ENCODE peak calls at places on chromosomes 1 and 21, in nine cellular contexts. U is stimulated activated CD8-positive, alpha-beta memory T cell treated with anti-CD3 and anti-CD28 coated beads, Interleukin-2, amount 100 ng/mL, for 1 hour; T is NCI-H1417; R is activated T-cell treated with anti-CD3 and anti-CD28 coated beads for 24 hours; B is NCI-H1105; G is posterior cingulate gyrus; H is Calu3; A is HFFc6; D is heart right ventricle. I is an unnamed sample.

GRCh38 chr1:32074841-32075240 is 2.1 kb downstream of the TMEM39B start:
- DNase-seq in U (no peak), T (no peak), R (no peak), B (no peak), G (no peak), H (no peak), A (no peak), D (no peak), I (no peak)

GRCh38 chr1:224183591-224184312 is 712 bp downstream of the DEGS1 start:
- DNase-seq in U (no peak), T (peak), R (peak), B (peak), G (peak), H (peak), A (peak), D (peak), I (peak)

GRCh38 chr1:99544328-99544727 is 101.6 kb upstream of the PALMD start:
- DNase-seq in U (no peak), T (no peak), R (no peak), B (peak), G (no peak), H (no peak), A (no peak), D (no peak), I (no peak)

GRCh38 chr1:19505694-19506457 is 20.5 kb upstream of the CAPZB start:
- DNase-seq in U (no peak), T (no peak), R (no peak), B (no peak), G (no peak), H (no peak), A (no peak), D (peak), I (peak)

GRCh38 chr21:42144679-42145568 is 73.8 kb downstream of the UMODL1 start:
- DNase-seq in U (no peak), T (no peak), R (no peak), B (no peak), G (no peak), H (no peak), A (no peak), D (no peak), I (peak)

GRCh38 chr1:46150085-46150484 is 17.7 kb upstream of the PIK3R3 start:
- DNase-seq in U (no peak), T (no peak), R (no peak), B (no peak), G (no peak), H (no peak), A (no peak), D (no peak), I (no peak)

GRCh38 chr1:220819627-220820026 is 32.9 kb downstream of the MTARC1 start:
- DNase-seq in U (no peak), T (no peak), R (no peak), B (no peak), G (no peak), H (no peak), A (no peak), D (no peak), I (no peak)

GRCh38 chr1:56506314-56506743 is 73.0 kb downstream of the PLPP3 start:
- DNase-seq in U (no peak), T (no peak), R (no peak), B (no peak), G (no peak), H (no peak), A (no peak), D (no peak), I (no peak)

GRCh38 chr1:86942034-86942433 is 27.6 kb downstream of the HS2ST1 start:
- DNase-seq in U (no peak), T (no peak), R (no peak), B (no peak), G (no peak), H (no peak), A (no peak), D (no peak), I (no peak)

GRCh38 chr1:153248480-153248879 is 11.0 kb upstream of the LORICRIN start:
- DNase-seq in U (no peak), T (no peak), R (no peak), B (no peak), G (no peak), H (no peak), A (no peak), D (no peak), I (no peak)

GRCh38 chr1:116325922-116326321 is 47.1 kb upstream of the ATP1A1 start:
- DNase-seq in U (no peak), T (no peak), R (no peak), B (no peak), G (no peak), H (no peak), A (no peak), D (no peak), I (no peak)

GRCh38 chr1:108017698-108018097 is 52.7 kb upstream of the VAV3 start:
- DNase-seq in U (no peak), T (no peak), R (no peak), B (no peak), G (no peak), H (no peak), A (no peak), D (no peak), I (no peak)

GRCh38 chr1:38044224-38045215 is 2.1 kb downstream of the POU3F1 start:
- DNase-seq in U (no peak), T (no peak), R (no peak), B (no peak), G (no peak), H (no peak), A (no peak), D (no peak), I (no peak)

GRCh38 chr1:171716620-171717019 is 25.2 kb downstream of the VAMP4 start:
- DNase-seq in U (no peak), T (no peak), R (no peak), B (no peak), G (no peak), H (peak), A (no peak), D (no peak), I (no peak)

GRCh38 chr1:17875882-17876280 is 120.7 kb downstream of the ACTL8 start:
- DNase-seq in U (no peak), T (no peak), R (no peak), B (no peak), G (no peak), H (no peak), A (peak), D (peak), I (no peak)

GRCh38 chr1:245079021-245079609 is 75.7 kb upstream of the KIF26B start:
- DNase-seq in U (no peak), T (no peak), R (no peak), B (no peak), G (no peak), H (peak), A (peak), D (no peak), I (peak)

GRCh38 chr1:26791138-26791537 is 3.4 kb downstream of the PIGV start:
- DNase-seq in U (no peak), T (no peak), R (no peak), B (no peak), G (no peak), H (no peak), A (no peak), D (peak), I (no peak)

GRCh38 chr1:227370463-227371254 is 52.4 kb upstream of the CDC42BPA start:
- DNase-seq in U (no peak), T (no peak), R (no peak), B (no peak), G (no peak), H (no peak), A (no peak), D (no peak), I (no peak)

GRCh38 chr1:119987112-119987511 is 82.3 kb downstream of the NOTCH2 start:
- DNase-seq in U (no peak), T (no peak), R (no peak), B (no peak), G (no peak), H (no peak), A (peak), D (no peak), I (no peak)

GRCh38 chr1:35202048-35202719 is 9.2 kb upstream of the SFPQ start:
- DNase-seq in U (peak), T (peak), R (peak), B (peak), G (peak), H (peak), A (peak), D (peak), I (peak)

GRCh38 chr21:45950740-45951515 is 30.6 kb upstream of the COL6A1 start:
- DNase-seq in U (no peak), T (no peak), R (no peak), B (peak), G (peak), H (peak), A (no peak), D (peak), I (no peak)

GRCh38 chr21:45594721-45595489 is 48.6 kb upstream of the PCBP3 start:
- DNase-seq in U (no peak), T (no peak), R (no peak), B (no peak), G (no peak), H (no peak), A (no peak), D (no peak), I (no peak)

GRCh38 chr1:96329121-96329520 is 392.5 kb upstream of the PTBP2 start:
- DNase-seq in U (no peak), T (no peak), R (no peak), B (no peak), G (no peak), H (no peak), A (no peak), D (no peak), I (no peak)

GRCh38 chr1:178723541-178723940 is 1.5 kb upstream of the RALGPS2 start:
- DNase-seq in U (no peak), T (no peak), R (no peak), B (no peak), G (no peak), H (no peak), A (no peak), D (no peak), I (no peak)

GRCh38 chr1:22814176-22815042 is 103.8 kb downstream of the EPHB2 start:
- DNase-seq in U (no peak), T (peak), R (no peak), B (peak), G (peak), H (no peak), A (no peak), D (no peak), I (peak)

GRCh38 chr1:217018648-217019047 is 295.4 kb upstream of the ESRRG start:
- DNase-seq in U (no peak), T (no peak), R (no peak), B (no peak), G (no peak), H (no peak), A (no peak), D (no peak), I (no peak)

GRCh38 chr1:176866011-176866410 is 298.5 kb downstream of the ASTN1 start:
- DNase-seq in U (no peak), T (no peak), R (no peak), B (no peak), G (no peak), H (no peak), A (no peak), D (no peak), I (no peak)

GRCh38 chr1:214882621-214883020 is 199.9 kb upstream of the KCNK2 start:
- DNase-seq in U (no peak), T (no peak), R (no peak), B (no peak), G (no peak), H (no peak), A (no peak), D (no peak), I (no peak)